ENCODE peak calls at places on chromosome 19, in six cellular contexts. E is HepG2, O is K562, H is GM12891, U is H1, D is GM12878. Q is an unnamed sample.
A peak's percentile ranks its signal among the peaks of the same experiment; 100 is the strongest.

GRCh38 chr19:48321372-48321621 is 4.1 kb upstream of the EMP3 start:
- DNase-seq in H (peak; percentile 97), O (peak; percentile 98), U (no peak), E (no peak), D (peak; percentile 85), Q (no peak)

GRCh38 chr19:49056101-49056901 is 1.2 kb downstream of the CGB7 start:
- DNase-seq in U (peak; percentile 89), H (peak; percentile 84), O (peak; percentile 88), E (peak; percentile 23), D (no peak), Q (peak; percentile 84)

GRCh38 chr19:49152218-49152550 is 3.0 kb downstream of the HRC start:
- DNase-seq in U (no peak), E (no peak), D (no peak), H (no peak), O (no peak), Q (no peak)

GRCh38 chr19:1410136-1410786 is 2.9 kb downstream of the DAZAP1 start:
- DNase-seq in H (no peak), U (no peak), O (no peak), E (no peak), D (no peak), Q (no peak)

GRCh38 chr19:13057147-13057572 is 45.5 kb downstream of the LYL1 start:
- DNase-seq in U (no peak), H (no peak), E (peak; percentile 37), O (no peak), D (no peak), Q (no peak)

GRCh38 chr19:49020342-49020741 is 3.5 kb upstream of the LHB start:
- DNase-seq in E (no peak), D (no peak), O (no peak), U (peak; percentile 60), H (no peak), Q (no peak)

GRCh38 chr19:47540748-47541147 is 25.9 kb upstream of the NAPA start:
- DNase-seq in H (no peak), E (peak; percentile 31), O (peak; percentile 41), U (no peak), D (no peak), Q (no peak)

GRCh38 chr19:55031178-55031577 is 6.9 kb downstream of the GP6 start:
- DNase-seq in O (no peak), D (no peak), U (no peak), E (no peak), H (no peak), Q (no peak)

GRCh38 chr19:32041681-32042292 is 303.6 kb upstream of the ZNF507 start:
- DNase-seq in E (peak; percentile 16), O (peak; percentile 59), U (peak; percentile 59), H (no peak), D (no peak), Q (no peak)

DNA sequence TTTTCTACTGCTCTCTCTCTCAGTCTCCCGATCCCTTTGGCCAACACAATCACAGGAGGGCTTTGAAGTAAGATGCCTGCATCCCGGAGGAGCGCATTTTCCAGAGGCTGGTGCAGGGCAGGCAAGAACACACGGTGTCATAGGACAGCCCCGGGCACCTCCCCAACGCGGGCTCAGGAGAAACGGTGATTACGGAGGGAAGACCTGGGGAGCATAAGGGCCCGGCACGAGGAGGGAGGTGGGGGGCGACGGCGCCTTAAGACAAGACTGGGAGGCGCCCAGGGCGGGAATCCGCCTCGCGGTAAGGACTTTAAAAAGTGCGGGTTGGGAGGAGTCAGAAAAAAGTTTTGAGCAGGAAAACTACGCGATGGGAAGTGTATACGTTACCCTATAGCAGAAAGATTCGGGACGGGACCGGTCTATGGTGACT is 18.7 kb upstream of the ZNF888 start:
- DNase-seq in D (no peak), U (peak; percentile 70), H (no peak), E (no peak), O (no peak), Q (no peak)
- TF ChIP-seq TAF1 in D (no peak), U (no peak), H (no peak), E (no peak), O (no peak), Q (no peak)

GRCh38 chr19:41354343-41354974 is 737 bp upstream of the TGFB1 start:
- DNase-seq in O (no peak), D (no peak), U (no peak), H (no peak), E (no peak), Q (no peak)

GRCh38 chr19:41352609-41353465 is 885 bp downstream of the TGFB1 start:
- DNase-seq in D (no peak), E (peak; percentile 54), O (peak; percentile 84), U (peak; percentile 88), H (peak; percentile 74), Q (peak; percentile 78)

GRCh38 chr19:41355035-41355434 is 1.3 kb upstream of the TGFB1 start:
- DNase-seq in E (no peak), O (no peak), H (no peak), U (no peak), D (no peak), Q (no peak)

GRCh38 chr19:41352279-41352608 is 1.5 kb downstream of the TGFB1 start:
- DNase-seq in E (no peak), U (no peak), H (no peak), D (no peak), O (no peak), Q (no peak)

GRCh38 chr19:41353466-41354342 is at the start of gene TGFB1:
- DNase-seq in H (peak; percentile 97), U (peak; percentile 86), E (peak; percentile 70), D (peak; percentile 62), O (peak; percentile 99), Q (peak; percentile 98)
- TF ChIP-seq POLR2A in H (peak; percentile 58), U (no peak), E (peak; percentile 61), D (peak; percentile 90), O (peak; percentile 58), Q (peak; percentile 81)

DNA sequence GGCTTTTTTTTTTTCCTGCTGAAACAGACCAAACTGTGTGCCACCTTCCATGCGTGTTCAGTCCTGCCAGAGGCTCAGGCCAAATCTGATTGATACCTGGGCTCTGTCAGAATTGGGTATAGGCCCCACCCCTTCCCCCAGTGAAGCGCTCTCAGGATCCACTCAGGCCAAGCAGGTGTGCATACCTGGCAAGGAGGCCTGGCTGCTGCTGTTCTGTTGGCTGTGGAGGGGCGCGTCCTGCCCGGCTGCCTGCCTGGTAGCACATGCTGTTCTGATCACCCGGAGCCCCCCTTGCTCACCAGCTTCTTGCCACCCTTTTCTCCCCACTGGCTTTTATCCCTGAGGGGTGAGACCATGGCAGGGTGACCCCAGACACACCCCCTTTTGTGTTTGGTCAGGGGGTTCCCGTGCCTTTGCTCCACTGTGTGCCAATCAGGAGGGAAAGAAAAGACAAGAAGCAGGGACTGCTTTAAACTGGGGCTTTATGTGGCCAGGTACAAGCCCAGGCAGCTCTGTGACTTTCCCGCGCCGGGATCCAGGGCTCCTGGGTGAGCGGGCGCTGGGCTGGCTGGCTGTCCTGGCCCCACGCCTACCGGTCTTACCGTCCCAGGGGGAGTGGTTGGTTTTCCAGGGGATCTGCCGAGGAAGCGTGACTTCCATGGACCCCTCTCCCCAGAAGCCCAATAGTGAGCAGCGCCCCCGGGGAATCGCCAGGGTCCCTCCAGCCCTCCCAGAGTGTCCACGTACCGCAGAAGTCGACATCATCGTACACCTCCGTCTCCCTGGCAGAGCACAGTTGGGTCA is 12.6 kb downstream of the PRAM1 start:
- DNase-seq in H (no peak), D (no peak), U (no peak), E (no peak), O (no peak), Q (no peak)
- TF ChIP-seq POLR2AphosphoS5 in H (peak; percentile 73), D (peak; percentile 39), U (peak; percentile 67), E (peak; percentile 14), O (no peak), Q (peak; percentile 49)

GRCh38 chr19:20925481-20925880 is 2.4 kb downstream of the ZNF85 start:
- DNase-seq in H (no peak), U (no peak), E (no peak), D (no peak), O (no peak), Q (no peak)
- TF ChIP-seq TAF1 in H (no peak), U (no peak), E (no peak), D (no peak), O (no peak), Q (no peak)

DNA sequence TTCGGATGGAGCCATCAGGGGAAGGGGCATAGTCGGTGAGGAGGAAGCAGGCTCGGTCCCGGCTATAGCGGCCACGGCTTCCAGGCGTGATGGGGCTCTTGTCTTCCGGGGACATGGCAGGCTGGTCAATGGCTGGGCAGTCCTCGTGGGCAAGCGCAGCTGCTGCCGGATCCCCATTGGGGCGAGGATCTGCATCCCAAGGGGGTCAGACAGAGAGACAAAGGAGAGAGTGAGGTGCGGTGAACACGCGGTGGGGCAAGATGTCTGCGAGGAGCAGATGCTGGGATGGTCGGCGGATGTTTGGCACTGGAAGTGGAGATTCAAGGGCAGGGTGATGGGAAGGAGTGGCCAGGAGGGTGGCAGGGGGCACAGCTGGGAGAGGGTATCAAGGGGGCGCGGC is 8.6 kb downstream of the KCNC3 start:
- DNase-seq in H (no peak), E (no peak), D (no peak), O (no peak), U (no peak), Q (no peak)
- TF ChIP-seq POLR2A in H (no peak), E (no peak), D (no peak), O (no peak), U (no peak), Q (no peak)

DNA sequence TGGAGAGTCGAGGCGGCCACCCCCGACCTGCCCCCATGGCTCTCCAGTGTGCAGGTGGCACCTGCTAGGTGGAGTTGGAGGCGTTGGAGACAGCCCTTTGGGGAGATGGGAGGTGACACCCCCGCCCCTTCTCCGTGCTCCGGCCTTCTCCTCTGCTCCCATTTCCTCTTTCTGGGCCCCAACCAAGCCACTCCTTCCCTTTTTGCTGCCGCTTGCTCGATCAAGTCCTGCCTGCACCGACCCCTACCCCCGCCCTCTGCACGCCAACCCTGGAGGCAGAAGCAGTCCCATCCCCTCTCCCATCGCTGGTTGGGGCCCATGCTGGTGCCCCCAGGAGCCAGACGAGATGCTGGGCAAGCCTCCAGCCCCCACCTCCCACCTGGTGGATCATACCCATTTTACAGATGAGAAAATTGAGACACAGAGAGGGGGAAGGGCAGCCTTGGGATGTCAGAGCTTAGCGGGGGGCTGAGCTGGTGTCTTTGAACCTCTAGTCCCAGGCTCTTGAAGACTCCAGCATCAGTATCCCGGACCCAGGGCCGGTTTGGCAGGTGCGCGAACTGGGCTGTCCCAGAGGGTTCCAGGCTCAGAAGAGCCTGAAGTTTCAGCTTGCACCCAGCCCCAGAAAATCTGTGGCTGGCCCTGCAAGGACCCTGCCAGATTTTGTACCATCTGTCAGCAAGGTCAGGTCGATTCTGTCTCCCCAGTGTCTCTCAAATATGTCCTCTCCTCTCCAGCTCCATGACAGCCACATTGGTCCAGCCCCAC is 10.3 kb downstream of the GNA15 start:
- DNase-seq in O (peak; percentile 18), E (no peak), H (no peak), U (no peak), D (no peak), Q (no peak)
- TF ChIP-seq POLR2AphosphoS5 in O (no peak), E (no peak), H (no peak), U (no peak), D (no peak), Q (no peak)

GRCh38 chr19:35975608-35976214 is 19.3 kb upstream of the SDHAF1 start:
- DNase-seq in D (no peak), U (peak; percentile 57), O (peak; percentile 53), E (no peak), H (no peak), Q (no peak)

GRCh38 chr19:35978271-35978670 is 16.7 kb upstream of the SDHAF1 start:
- DNase-seq in E (no peak), D (no peak), U (no peak), H (no peak), O (no peak), Q (no peak)

GRCh38 chr19:35978832-35979365 is 16.1 kb upstream of the SDHAF1 start:
- DNase-seq in U (no peak), E (no peak), O (no peak), H (no peak), D (no peak), Q (no peak)

GRCh38 chr19:35973487-35973886 is 21.5 kb upstream of the SDHAF1 start:
- DNase-seq in U (no peak), D (no peak), O (no peak), H (no peak), E (no peak), Q (no peak)

GRCh38 chr19:35977446-35978222 is 17.4 kb upstream of the SDHAF1 start:
- DNase-seq in E (peak; percentile 53), U (peak; percentile 86), H (no peak), O (peak; percentile 63), D (no peak), Q (no peak)
- TF ChIP-seq TAF1 in E (no peak), U (no peak), H (no peak), O (no peak), D (no peak), Q (no peak)

Q was measured in GM12892.